ENCODE peak calls at places on chromosome 18, in six cellular contexts. E, Z, Q, B, P and J are unnamed samples.

GRCh38 chr18:9849407-9849961 is 36.3 kb upstream of the TXNDC2 start:
- DNase-seq in Q (no peak), Z (no peak), B (no peak), P (peak; percentile 35), E (no peak), J (no peak)

GRCh38 chr18:48022531-48023330 is 92.3 kb upstream of the SMAD2 start:
- DNase-seq in B (peak; percentile 85), P (peak; percentile 55), Z (peak; percentile 79), Q (peak; percentile 42), E (peak; percentile 45), J (peak; percentile 69)

GRCh38 chr18:32910694-32911296 is 138.0 kb upstream of the KLHL14 start:
- DNase-seq in P (no peak), E (peak; percentile 77), B (peak; percentile 29), Q (no peak), Z (no peak), J (no peak)

GRCh38 chr18:13390196-13390595 is 171.6 kb downstream of the LDLRAD4 start:
- DNase-seq in Z (no peak), P (no peak), E (no peak), B (no peak), Q (peak; percentile 65), J (no peak)

GRCh38 chr18:22563098-22563707 is 145.5 kb upstream of the CTAGE1 start:
- DNase-seq in P (peak; percentile 65), B (peak; percentile 79), E (peak; percentile 94), Q (peak; percentile 47), Z (no peak), J (peak; percentile 18)

GRCh38 chr18:55586841-55587240 is 1.2 kb downstream of the TCF4 start:
- DNase-seq in P (no peak), B (no peak), Z (peak; percentile 34), Q (no peak), E (peak; percentile 67), J (no peak)

GRCh38 chr18:69758458-69758857 is 189.2 kb downstream of the CD226 start:
- DNase-seq in B (no peak), Z (no peak), P (no peak), Q (no peak), E (peak; percentile 77), J (no peak)

GRCh38 chr18:79493211-79493800 is 97.6 kb downstream of the NFATC1 start:
- DNase-seq in Z (no peak), E (no peak), Q (peak; percentile 76), B (no peak), P (no peak), J (no peak)

GRCh38 chr18:31329787-31330438 is 12.0 kb downstream of the DSG1 start:
- DNase-seq in Q (no peak), B (no peak), E (no peak), Z (no peak), P (no peak), J (no peak)

GRCh38 chr18:25594351-25594750 is 242.4 kb upstream of the ZNF521 start:
- DNase-seq in Z (no peak), P (no peak), Q (no peak), B (no peak), E (peak; percentile 71), J (no peak)

GRCh38 chr18:13629841-13630747 is 96.3 kb downstream of the FAM210A start:
- DNase-seq in P (peak; percentile 54), B (peak; percentile 76), Z (peak; percentile 61), Q (peak; percentile 95), E (peak; percentile 10), J (peak; percentile 64)